ENCODE peak calls at places on chromosomes 4 and X, in six cellular contexts. D is K562, Y is right cardiac atrium, T is heart left ventricle, G is sigmoid colon, P is body of pancreas. X is an unnamed sample. For H3K4me1, the result is how much of the 10 kb centered on the place peaks cover.

GRCh38 chr4:172758586-172759340 is 409.8 kb upstream of the GALNT7 start:
- DNase-seq in D (no peak), Y (no peak), T (no peak), G (no peak), P (no peak), X (no peak)

GRCh38 chr4:178471385-178471784 is 1029.1 kb upstream of the AGA start:
- DNase-seq in D (no peak), Y (no peak), T (no peak), G (no peak), P (no peak), X (no peak)

GRCh38 chr4:3290476-3290875 is 2.3 kb upstream of the RGS12 start:
- DNase-seq in D (no peak), Y (no peak), T (no peak), G (no peak), P (no peak), X (no peak)

GRCh38 chr4:159071178-159071968 is 31.5 kb upstream of the RAPGEF2 start:
- DNase-seq in D (no peak), Y (no peak), T (no peak), G (no peak), P (no peak), X (no peak)

GRCh38 chrX:21153503-21153902 is 220.7 kb upstream of the CNKSR2 start:
- DNase-seq in D (no peak), Y (peak), T (no peak), G (peak), P (no peak), X (no peak)

GRCh38 chr4:5758741-5759140 is 47.7 kb downstream of the EVC start:
- DNase-seq in D (no peak), Y (no peak), T (no peak), G (peak), P (no peak), X (no peak)

GRCh38 chr4:56102581-56102980 is 153.8 kb downstream of the CEP135 start:
- DNase-seq in D (no peak), Y (no peak), T (no peak), G (no peak), P (no peak), X (no peak)

GRCh38 chr4:184355111-184355604 is 119.2 kb downstream of the IRF2 start:
- DNase-seq in D (peak), Y (peak), T (no peak), G (no peak), P (no peak), X (no peak)

GRCh38 chr4:98283219-98284199 is 22.3 kb downstream of the RAP1GDS1 start:
- DNase-seq in D (no peak), Y (no peak), T (no peak), G (no peak), P (no peak), X (no peak)

GRCh38 chr4:3267576-3268394 is 18.8 kb downstream of the MSANTD1 start:
- DNase-seq in D (no peak), Y (no peak), T (no peak), G (peak), P (no peak), X (no peak)

GRCh38 chrX:119694601-119695534 is 1.9 kb upstream of the SEPTIN6 start:
- DNase-seq in D (no peak), Y (no peak), T (no peak), G (peak), P (no peak), X (no peak)

GRCh38 chr4:177405508-177405907 is 36.7 kb downstream of the AGA start:
- DNase-seq in D (no peak), Y (no peak), T (no peak), G (no peak), P (no peak), X (no peak)

GRCh38 chrX:119809185-119809666 is 17.8 kb upstream of the RPL39 start:
- DNase-seq in D (peak), Y (no peak), T (no peak), G (no peak), P (no peak), X (no peak)

GRCh38 chrX:129566081-129566480 is 26.0 kb downstream of the OCRL start:
- DNase-seq in D (no peak), Y (no peak), T (no peak), G (no peak), P (no peak), X (no peak)

GRCh38 chr4:75723802-75724065 is 643 bp upstream of the USO1 start:
- DNase-seq in D (no peak), Y (no peak), T (no peak), G (no peak), P (no peak), X (no peak)

GRCh38 chr4:109930469-109930868 is 17.8 kb downstream of the EGF start:
- DNase-seq in D (no peak), Y (no peak), T (no peak), G (no peak), P (no peak), X (no peak)

GRCh38 chr4:110165382-110166285 is 32.8 kb downstream of the ELOVL6 start:
- DNase-seq in D (peak), Y (no peak), T (no peak), G (no peak), P (no peak), X (no peak)

GRCh38 chrX:69615323-69615722 is 590 bp upstream of the EDA start:
- DNase-seq in D (no peak), Y (no peak), T (no peak), G (no peak), P (no peak), X (no peak)

DNA sequence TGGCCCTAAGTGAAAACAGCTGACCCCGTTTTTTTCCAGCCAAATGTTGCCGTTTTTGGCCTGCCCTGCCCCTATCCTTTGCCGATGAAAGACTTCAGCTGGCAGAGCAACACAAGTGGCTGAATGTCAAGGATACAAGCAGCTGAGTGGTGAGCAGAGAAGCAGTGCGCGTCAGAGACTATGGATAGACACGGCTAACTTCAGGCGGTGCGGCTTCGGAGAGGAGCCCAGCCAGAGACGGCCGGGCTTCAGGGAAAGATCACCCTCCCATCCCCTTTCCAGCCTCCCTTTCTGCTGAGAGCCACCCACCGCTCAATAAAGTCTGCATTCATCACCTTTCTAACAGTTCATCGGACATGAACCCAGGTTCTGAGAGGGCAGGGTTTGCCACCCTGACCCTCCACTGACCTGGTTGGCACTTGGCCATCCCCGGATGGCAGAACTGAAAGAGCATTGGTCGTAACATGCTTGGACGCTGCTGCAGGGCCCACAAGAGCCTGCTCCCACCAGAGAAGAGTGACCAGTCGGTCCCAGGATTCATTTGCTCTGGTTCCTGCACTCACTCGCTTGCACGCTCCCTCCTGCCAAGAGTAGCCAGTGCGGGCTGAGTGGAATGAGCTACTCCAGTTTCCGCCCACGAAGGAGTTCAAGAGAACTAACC is 125.8 kb downstream of the PPEF1 start:
- DNase-seq in D (no peak), Y (peak), T (peak), G (peak), P (no peak), X (no peak)
- H3K27ac ChIP-seq in D (no peak), Y (peak), T (peak), G (peak), P (no peak), X (no peak)

GRCh38 chrX:46791927-46792825 is 33.3 kb upstream of the SLC9A7 start:
- DNase-seq in D (no peak), Y (no peak), T (no peak), G (no peak), P (peak), X (no peak)
- H3K4me1 ChIP-seq in D (under half), Y (under half), T (under half), G (under half), P (under half), X (under half)

GRCh38 chr4:40721730-40722171 is 28.0 kb upstream of the NSUN7 start:
- DNase-seq in D (no peak), Y (no peak), T (no peak), G (no peak), P (no peak), X (no peak)

GRCh38 chr4:40720351-40720750 is 29.4 kb upstream of the NSUN7 start:
- DNase-seq in D (no peak), Y (no peak), T (no peak), G (no peak), P (no peak), X (no peak)

GRCh38 chr4:40723728-40724127 is 26.0 kb upstream of the NSUN7 start:
- DNase-seq in D (no peak), Y (no peak), T (no peak), G (no peak), P (no peak), X (no peak)

GRCh38 chr4:40720931-40721330 is 28.8 kb upstream of the NSUN7 start:
- DNase-seq in D (no peak), Y (no peak), T (no peak), G (no peak), P (no peak), X (no peak)

DNA sequence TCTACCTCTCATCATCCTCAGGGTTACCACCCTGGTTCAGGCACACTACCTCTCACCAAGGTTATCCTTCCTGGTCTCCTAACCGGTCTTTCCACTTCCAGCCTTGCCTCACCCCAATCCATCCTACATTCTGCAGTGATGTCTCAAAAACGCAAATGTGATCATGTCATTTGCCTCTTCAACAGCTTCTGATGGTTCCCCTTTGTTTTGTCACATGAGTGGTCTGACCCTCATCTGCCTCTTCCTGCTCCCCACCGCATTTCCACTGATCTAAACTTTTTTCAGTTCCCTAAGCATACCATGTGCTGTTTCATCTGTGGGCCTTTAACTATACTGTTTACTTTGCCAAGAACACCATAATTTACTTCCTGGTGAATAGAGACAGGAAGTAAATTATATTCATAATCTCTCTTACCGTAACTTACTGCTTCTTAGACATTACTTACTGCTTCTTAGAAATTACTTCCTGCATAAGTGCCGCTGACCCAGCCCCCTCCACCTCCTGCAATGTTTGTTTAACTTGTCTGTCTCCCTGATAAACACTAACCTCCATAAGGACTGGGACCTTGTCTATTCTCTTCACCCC is 27.1 kb upstream of the NSUN7 start:
- DNase-seq in D (no peak), Y (peak), T (no peak), G (no peak), P (no peak), X (no peak)
- H3K4me3 ChIP-seq in D (no peak), Y (no peak), T (no peak), G (no peak), P (no peak), X (no peak)

GRCh38 chr4:168689791-168690190 is 192.9 kb downstream of the PALLD start:
- DNase-seq in D (no peak), Y (no peak), T (no peak), G (no peak), P (no peak), X (no peak)
- H3K27ac ChIP-seq in D (no peak), Y (no peak), T (no peak), G (no peak), P (no peak), X (no peak)

GRCh38 chr4:10115271-10115656 is 1.3 kb downstream of the WDR1 start:
- DNase-seq in D (no peak), Y (no peak), T (no peak), G (no peak), P (no peak), X (no peak)
- H3K4me1 ChIP-seq in D (under half), Y (under half), T (half or more), G (half or more), P (under half), X (under half)

GRCh38 chrX:107675365-107675654 is 47.0 kb downstream of the PRPS1 start:
- DNase-seq in D (no peak), Y (no peak), T (no peak), G (no peak), P (no peak), X (no peak)

GRCh38 chrX:107677501-107677901 is 49.2 kb downstream of the PRPS1 start:
- DNase-seq in D (no peak), Y (peak), T (no peak), G (no peak), P (no peak), X (no peak)

GRCh38 chrX:107675823-107676555 is 47.7 kb downstream of the PRPS1 start:
- DNase-seq in D (no peak), Y (peak), T (no peak), G (peak), P (no peak), X (no peak)

GRCh38 chrX:107677909-107678308 is 49.6 kb downstream of the PRPS1 start:
- DNase-seq in D (no peak), Y (peak), T (no peak), G (no peak), P (no peak), X (no peak)

GRCh38 chrX:107676559-107677378 is 48.5 kb downstream of the PRPS1 start:
- DNase-seq in D (peak), Y (peak), T (peak), G (peak), P (peak), X (no peak)
- H3K4me3 ChIP-seq in D (peak), Y (peak), T (peak), G (peak), P (no peak), X (no peak)

DNA sequence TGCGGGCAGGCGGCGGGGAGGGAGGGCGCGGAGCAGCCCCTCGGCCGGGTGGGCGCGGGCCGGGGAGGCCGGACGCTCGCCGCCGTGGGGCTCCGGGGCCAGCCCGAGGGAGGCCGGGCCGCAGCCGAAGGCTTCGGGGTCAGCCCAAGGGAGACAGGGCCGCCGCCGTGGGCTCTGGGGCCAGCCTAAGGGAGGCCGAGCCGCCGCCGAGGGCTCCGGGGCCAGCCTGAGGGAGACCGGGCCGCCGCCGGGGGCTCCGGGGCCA is 251 bp downstream of the KIAA0232 start:
- DNase-seq in D (no peak), Y (no peak), T (no peak), G (no peak), P (no peak), X (no peak)
- H3K27ac ChIP-seq in D (peak), Y (peak), T (peak), G (peak), P (peak), X (no peak)

GRCh38 chr4:68451246-68452211 is 4.3 kb downstream of the TMPRSS11E start:
- DNase-seq in D (no peak), Y (no peak), T (no peak), G (no peak), P (no peak), X (peak)
- H3K4me1 ChIP-seq in D (under half), Y (under half), T (under half), G (under half), P (under half), X (under half)

GRCh38 chrX:49000640-49001039 is 1.4 kb downstream of the GRIPAP1 start:
- DNase-seq in D (no peak), Y (no peak), T (no peak), G (no peak), P (no peak), X (no peak)
- H3K4me3 ChIP-seq in D (no peak), Y (no peak), T (no peak), G (no peak), P (no peak), X (no peak)

GRCh38 chrX:136712631-136713030 is 64.7 kb downstream of the CD40LG start:
- DNase-seq in D (no peak), Y (no peak), T (no peak), G (no peak), P (no peak), X (no peak)
- H3K27ac ChIP-seq in D (no peak), Y (no peak), T (no peak), G (no peak), P (no peak), X (no peak)